ENCODE peak calls at places on chromosomes 13 and 19, in five cellular contexts. J is activated gamma-delta T cell treated with Interleukin-2 at 50 U/mL for 16 hours, D is neural crest cell, L is upper lobe of right lung, O is putamen. N is an unnamed sample.

GRCh38 chr19:10226376-10227214 is 4.5 kb downstream of the S1PR2 start:
- DNase-seq in D (peak), O (no peak), L (peak), J (no peak), N (no peak)

GRCh38 chr19:50190439-50190891 is 13.0 kb upstream of the MYH14 start:
- DNase-seq in J (no peak), L (no peak), O (no peak), D (no peak), N (no peak)

GRCh38 chr19:14030997-14031718 is 404 bp upstream of the IL27RA start:
- DNase-seq in L (no peak), D (no peak), J (no peak), O (no peak), N (no peak)

GRCh38 chr19:15780595-15781418 is 6.7 kb upstream of the OR10H5 start:
- DNase-seq in J (no peak), D (no peak), O (no peak), L (no peak), N (no peak)

GRCh38 chr19:1790054-1790762 is 21.9 kb downstream of the ATP8B3 start:
- DNase-seq in D (no peak), L (no peak), J (no peak), O (no peak), N (no peak)

GRCh38 chr19:3804429-3804828 is 18.2 kb upstream of the MATK start:
- DNase-seq in J (no peak), O (no peak), D (no peak), L (no peak), N (no peak)

GRCh38 chr13:35621989-35622388 is 145.5 kb upstream of the MAB21L1 start:
- DNase-seq in O (no peak), L (no peak), J (no peak), D (no peak), N (no peak)

GRCh38 chr13:106987435-106987800 is 419.5 kb upstream of the ARGLU1 start:
- DNase-seq in L (no peak), O (no peak), D (no peak), J (no peak), N (no peak)

GRCh38 chr19:7349961-7350711 is 1.4 kb downstream of the ARHGEF18 start:
- DNase-seq in O (no peak), L (peak), D (no peak), J (peak), N (no peak)

N was measured in H1.